ENCODE peak calls at places on chromosomes 11 and 22, in four cellular contexts. K, W, Q and T are unnamed samples.

GRCh38 chr11:94821439-94821838 is 53.3 kb downstream of the AMOTL1 start:
- DNase-seq in K (no peak), W (no peak), Q (no peak), T (no peak)

GRCh38 chr11:20529757-20530156 is 69.7 kb upstream of the SLC6A5 start:
- DNase-seq in K (no peak), W (no peak), Q (no peak), T (no peak)

GRCh38 chr22:16965560-16965959 is 42.5 kb downstream of the GAB4 start:
- DNase-seq in K (no peak), W (no peak), Q (no peak), T (no peak)

GRCh38 chr11:83151274-83151977 is 5.5 kb upstream of the PCF11 start:
- DNase-seq in K (no peak), W (no peak), Q (peak; percentile 37), T (no peak)

GRCh38 chr11:2531987-2532703 is 87.3 kb downstream of the KCNQ1 start:
- DNase-seq in K (no peak), W (no peak), Q (no peak), T (no peak)

GRCh38 chr22:37187891-37188761 is at the start of gene C1QTNF6:
- DNase-seq in K (peak; percentile 35), W (no peak), Q (no peak), T (peak; percentile 57)

GRCh38 chr11:94796863-94797262 is 28.7 kb downstream of the AMOTL1 start:
- DNase-seq in K (no peak), W (no peak), Q (no peak), T (no peak)

GRCh38 chr11:444397-445144 is 2.8 kb upstream of the ANO9 start:
- DNase-seq in K (peak; percentile 22), W (no peak), Q (peak; percentile 66), T (no peak)

GRCh38 chr22:48307941-48308340 is 1519.7 kb downstream of the BRD1 start:
- DNase-seq in K (no peak), W (no peak), Q (no peak), T (no peak)

DNA sequence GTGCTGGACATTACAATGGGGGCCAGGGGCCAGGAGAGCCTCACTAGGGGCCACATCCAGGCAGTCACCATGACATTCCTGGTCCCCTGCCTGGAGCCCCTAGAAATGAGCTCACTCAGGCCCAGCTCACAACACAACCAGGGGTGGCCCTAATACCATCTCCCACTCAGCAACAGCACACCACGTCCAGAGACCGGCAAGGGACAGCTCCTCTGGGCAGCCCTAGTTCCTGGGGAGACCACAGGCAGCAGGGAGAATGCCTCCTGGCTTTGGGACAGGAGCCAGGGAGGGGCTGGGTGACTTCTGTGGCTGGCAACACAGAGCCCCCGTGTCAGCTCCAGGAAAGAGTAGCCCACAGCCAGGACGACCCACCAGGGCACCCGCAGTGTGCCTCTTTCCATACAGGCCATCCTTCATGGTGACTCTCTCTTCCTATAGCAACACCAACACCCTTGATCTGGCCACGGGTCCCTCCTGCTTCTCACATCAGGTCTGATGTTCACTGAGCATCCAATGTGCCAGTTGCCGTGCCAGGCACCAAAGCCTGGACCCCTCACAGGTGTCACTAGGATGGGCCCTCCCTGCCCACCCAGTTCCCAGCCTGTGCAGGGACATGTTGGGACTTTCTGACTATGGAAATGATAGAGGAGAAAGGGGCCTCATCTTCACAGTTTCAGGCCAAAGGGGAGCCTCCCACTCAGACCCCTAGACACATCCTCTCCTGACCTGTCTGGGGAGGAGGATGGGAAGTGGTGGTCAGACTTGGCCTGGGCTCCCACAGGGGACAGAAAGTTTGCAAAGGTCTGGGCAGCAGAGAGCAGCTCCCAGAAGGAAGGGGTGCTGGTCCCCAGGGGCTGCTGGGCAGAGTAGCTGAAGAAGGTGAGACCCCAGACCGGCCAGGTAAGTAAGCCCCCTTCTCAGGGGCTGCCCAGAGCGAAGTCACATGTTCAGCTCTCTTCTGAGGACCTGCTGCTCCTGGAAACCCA is 43.2 kb downstream of the IGLL5 start:
- DNase-seq in K (no peak), W (no peak), Q (peak; percentile 55), T (no peak)
- TF ChIP-seq FOS in K (no peak), W (no peak), Q (no peak), T (no peak)

GRCh38 chr22:38981659-38982007 is 514 bp upstream of the APOBEC3B start:
- DNase-seq in K (no peak), W (no peak), Q (no peak), T (no peak)
- H3K9ac ChIP-seq in K (no peak overlapping the region), W (peak overlapping the region; percentile 53), Q (peak overlapping the region; percentile 61), T (no peak overlapping the region)

DNA sequence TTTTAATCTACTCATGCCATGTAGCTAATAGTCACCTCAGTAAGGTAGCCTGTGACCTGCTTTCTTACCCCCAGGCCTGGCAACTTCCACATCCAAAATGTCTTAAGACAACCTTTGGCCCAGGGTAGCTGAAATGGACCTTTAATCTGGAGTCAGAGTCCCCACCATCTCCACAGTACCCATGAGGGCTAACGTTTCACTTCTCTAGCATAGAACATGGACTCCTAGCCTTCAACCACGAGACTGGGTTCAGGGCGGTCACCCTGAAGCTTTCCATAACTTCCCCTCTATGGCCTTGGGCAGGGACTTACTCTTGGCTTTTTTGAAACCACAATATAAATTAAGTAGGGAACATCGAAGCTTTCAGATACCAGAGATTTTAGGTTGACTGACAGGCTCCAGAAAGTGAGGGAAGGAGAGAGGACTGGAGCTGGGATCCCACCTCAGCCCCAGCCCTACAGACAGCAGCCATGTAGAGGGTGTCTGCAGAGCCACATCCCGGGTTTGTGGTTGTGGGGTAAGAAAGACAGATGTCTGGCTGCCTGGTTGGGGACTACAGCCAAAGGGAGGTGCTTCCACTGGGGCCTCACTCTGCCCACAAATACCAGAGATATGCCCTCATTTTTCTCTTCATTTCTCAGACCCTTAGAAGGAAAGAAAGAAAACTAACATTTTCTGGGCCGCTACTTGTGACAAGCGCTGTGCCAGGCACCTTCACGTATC is 2.6 kb downstream of the TBC1D10A start:
- DNase-seq in K (peak; percentile 47), W (no peak), Q (no peak), T (no peak)
- H3K4me2 ChIP-seq in K (peak overlapping the region; percentile 97), W (peak overlapping the region; percentile 96), Q (no peak overlapping the region), T (no peak overlapping the region)

GRCh38 chr11:117898059-117898458 is 21.6 kb upstream of the FXYD6 start:
- DNase-seq in K (no peak), W (no peak), Q (no peak), T (no peak)

GRCh38 chr11:117900144-117900651 is 23.7 kb upstream of the FXYD6 start:
- DNase-seq in K (no peak), W (peak; percentile 60), Q (no peak), T (no peak)

GRCh38 chr11:117902001-117902855 is 25.8 kb upstream of the FXYD6 start:
- DNase-seq in K (no peak), W (no peak), Q (no peak), T (no peak)

GRCh38 chr11:117901601-117902000 is 25.1 kb upstream of the FXYD6 start:
- DNase-seq in K (no peak), W (no peak), Q (no peak), T (no peak)

GRCh38 chr11:117900720-117901440 is 24.4 kb upstream of the FXYD6 start:
- DNase-seq in K (no peak), W (no peak), Q (no peak), T (no peak)
- TF ChIP-seq FOS in K (no peak), W (no peak), Q (no peak), T (no peak)

DNA sequence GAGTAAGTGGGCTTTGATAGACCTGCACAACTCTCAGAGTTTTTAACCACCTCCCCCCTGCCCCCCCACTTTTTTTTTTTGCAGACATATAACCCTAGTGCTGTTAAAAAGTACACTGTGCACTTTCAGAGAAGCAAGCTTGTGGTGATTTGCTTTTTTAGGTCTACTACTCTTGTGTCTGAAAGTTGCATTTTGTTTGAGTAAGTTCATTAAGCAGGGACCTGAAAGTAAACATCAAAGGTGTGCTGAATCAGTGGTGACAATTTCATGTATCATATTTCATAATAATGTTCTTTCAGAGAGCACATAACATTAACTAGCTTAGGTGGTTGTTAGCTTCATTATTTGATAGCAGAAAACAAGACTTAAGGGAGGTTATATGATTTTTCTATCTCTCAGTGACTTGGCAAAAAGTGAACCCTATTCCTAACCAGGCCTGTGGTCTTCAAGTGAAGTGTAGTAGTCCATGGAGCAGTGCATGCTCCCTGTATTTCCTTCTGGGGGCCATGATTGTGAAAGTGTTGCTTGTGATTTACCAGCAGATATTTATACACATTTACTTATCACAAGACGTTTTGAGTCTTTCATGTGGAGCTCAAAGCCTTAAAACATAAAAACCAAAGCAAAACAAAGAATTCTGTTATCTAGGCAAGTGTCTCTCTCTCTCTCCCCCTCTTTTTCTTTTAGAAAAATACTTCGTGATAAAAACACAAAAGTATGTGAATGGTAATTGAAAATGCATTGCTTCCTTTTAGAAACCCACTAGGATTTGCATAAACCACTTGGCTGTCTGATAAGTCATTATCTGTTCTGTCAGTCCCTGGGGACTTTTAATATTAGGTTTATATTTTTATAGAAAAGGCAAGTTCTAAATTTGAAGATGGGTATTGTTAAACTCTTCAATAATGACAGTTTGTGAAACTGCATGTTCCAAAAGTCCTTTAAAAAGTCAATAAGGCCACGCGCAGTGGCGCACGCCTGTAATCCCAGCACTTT is 7.5 kb upstream of the RAG2 start:
- DNase-seq in K (no peak), W (no peak), Q (no peak), T (no peak)
- H3K9ac ChIP-seq in K (no peak overlapping the region), W (no peak overlapping the region), Q (no peak overlapping the region), T (no peak overlapping the region)

DNA sequence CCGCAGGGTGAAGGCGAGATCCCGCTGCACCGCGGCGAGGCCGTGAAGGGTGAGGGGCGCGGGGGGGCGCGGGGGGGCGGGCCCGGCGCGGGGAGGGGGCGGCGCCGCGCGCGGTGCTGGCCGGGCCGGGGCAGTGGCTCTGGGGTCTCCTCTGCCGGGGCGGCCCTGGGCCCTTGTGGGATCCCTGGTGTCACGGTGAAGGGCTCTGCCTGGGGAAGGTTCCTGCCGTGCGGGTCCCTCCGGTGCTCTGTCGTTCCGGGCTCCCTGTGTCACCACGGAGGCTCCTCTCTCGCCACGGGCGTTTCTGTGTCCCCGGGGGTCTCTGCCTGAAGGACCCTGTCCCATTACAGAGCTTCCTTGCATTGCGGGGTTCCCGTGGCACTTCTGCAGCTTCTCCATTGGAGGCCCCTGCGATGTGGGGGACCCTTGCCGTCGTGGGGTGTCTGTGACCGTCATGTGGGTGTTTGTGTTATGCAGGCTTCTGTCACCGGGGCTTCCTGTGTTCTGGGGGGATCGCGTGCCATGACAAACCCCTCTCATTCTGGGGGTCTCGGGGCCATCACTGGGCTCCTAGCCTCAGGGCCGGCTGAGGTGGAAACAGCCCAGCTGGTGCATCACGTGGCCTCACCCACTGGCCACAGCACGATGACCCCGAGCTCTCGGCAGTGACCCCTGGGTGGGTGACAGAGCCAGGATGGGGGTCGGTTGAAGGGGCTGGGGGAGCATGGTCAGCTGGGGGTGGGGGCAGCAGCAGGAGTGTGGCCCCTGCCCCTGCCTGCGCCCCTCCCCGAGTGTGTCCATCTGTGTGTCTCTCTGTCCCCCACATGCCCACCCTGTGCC is 25.3 kb downstream of the SHANK3 start:
- DNase-seq in K (no peak), W (no peak), Q (no peak), T (no peak)
- H3K4me2 ChIP-seq in K (peak overlapping the region; percentile 71), W (no peak overlapping the region), Q (no peak overlapping the region), T (no peak overlapping the region)

GRCh38 chr22:27348634-27349033 is 452.9 kb downstream of the MN1 start:
- DNase-seq in K (peak; percentile 43), W (no peak), Q (no peak), T (no peak)
- TF ChIP-seq FOS in K (no peak), W (no peak), Q (no peak), T (no peak)